ENCODE peak calls at places on chromosomes 13 and 19, in four cellular contexts. T is heart right ventricle, S is esophagus squamous epithelium, V is H9. H is an unnamed sample.

GRCh38 chr13:114061746-114062145 is 70.7 kb downstream of the RASA3 start:
- DNase-seq in T (no peak), S (no peak), V (no peak), H (no peak)

GRCh38 chr19:24086974-24087595 is at the start of gene ZNF254:
- DNase-seq in T (peak), V (peak), S (peak), H (peak)

GRCh38 chr19:13788991-13789390 is 6.3 kb upstream of the ZSWIM4 start:
- DNase-seq in S (no peak), V (no peak), T (no peak), H (no peak)

GRCh38 chr19:29772696-29773095 is 39.1 kb upstream of the CCNE1 start:
- DNase-seq in S (no peak), T (no peak), V (no peak), H (no peak)

GRCh38 chr13:113599396-113599795 is 14.8 kb downstream of the TFDP1 start:
- DNase-seq in T (no peak), V (peak), S (no peak), H (peak)

GRCh38 chr13:26984337-26984736 is 187.3 kb downstream of the USP12 start:
- DNase-seq in S (no peak), V (no peak), T (no peak), H (no peak)

GRCh38 chr19:17332677-17333581 is 1.7 kb downstream of the ANO8 start:
- DNase-seq in S (no peak), T (no peak), V (peak), H (peak)

GRCh38 chr13:98842074-98842473 is 89.6 kb upstream of the SLC15A1 start:
- DNase-seq in V (no peak), S (no peak), T (no peak), H (no peak)

GRCh38 chr13:39037880-39038568 is at the start of the genes NHLRC3 and PROSER1:
- DNase-seq in S (peak), V (peak), T (peak), H (peak)

GRCh38 chr19:55197531-55197930 is 11.8 kb downstream of the PTPRH start:
- DNase-seq in S (no peak), V (no peak), T (no peak), H (no peak)

GRCh38 chr13:94342436-94343242 is 136.8 kb downstream of the DCT start:
- DNase-seq in V (no peak), T (no peak), S (no peak), H (no peak)

GRCh38 chr19:7159105-7159933 is 89.8 kb downstream of the ZNF557 start:
- DNase-seq in T (peak), S (no peak), V (no peak), H (peak)

GRCh38 chr19:4555657-4556561 is 3.6 kb downstream of the SEMA6B start:
- DNase-seq in T (no peak), S (no peak), V (peak), H (no peak)

GRCh38 chr13:73849292-73849691 is 284.9 kb downstream of the KLF12 start:
- DNase-seq in T (no peak), S (no peak), V (peak), H (no peak)

GRCh38 chr19:13995017-13995728 is 10.9 kb downstream of the RFX1 start:
- DNase-seq in V (no peak), S (no peak), T (no peak), H (peak)

GRCh38 chr19:35940078-35940775 is 4.1 kb downstream of the LRFN3 start:
- DNase-seq in S (no peak), V (no peak), T (no peak), H (no peak)

GRCh38 chr13:83248751-83249150 is 633.5 kb downstream of the SLITRK1 start:
- DNase-seq in T (no peak), S (no peak), V (no peak), H (no peak)

GRCh38 chr13:39600766-39601165 is 2.2 kb downstream of the LHFPL6 start:
- DNase-seq in S (no peak), T (peak), V (peak), H (no peak)

GRCh38 chr13:40271511-40271910 is 394.9 kb downstream of the FOXO1 start:
- DNase-seq in S (no peak), V (no peak), T (peak), H (no peak)

GRCh38 chr19:2171349-2172145 is 7.8 kb downstream of the DOT1L start:
- DNase-seq in V (peak), T (peak), S (no peak), H (no peak)

GRCh38 chr13:56864451-56864850 is 276.3 kb upstream of the PRR20A start:
- DNase-seq in S (no peak), V (no peak), T (no peak), H (no peak)

GRCh38 chr19:6100284-6100915 is 9.9 kb downstream of the RFX2 start:
- DNase-seq in V (no peak), T (no peak), S (no peak), H (no peak)

GRCh38 chr19:2543463-2544442 is 67.8 kb downstream of the GADD45B start:
- DNase-seq in T (peak), V (peak), S (peak), H (peak)

GRCh38 chr19:50844296-50844935 is 10.3 kb upstream of the KLK3 start:
- DNase-seq in V (no peak), T (no peak), S (no peak), H (no peak)

GRCh38 chr13:106616729-106617128 is 48.8 kb upstream of the ARGLU1 start:
- DNase-seq in V (no peak), T (no peak), S (no peak), H (no peak)

GRCh38 chr19:40804783-40805242 is 5.8 kb downstream of the EGLN2 start:
- DNase-seq in S (no peak), T (no peak), V (no peak), H (peak)

GRCh38 chr19:40806385-40807146 is 7.6 kb downstream of the EGLN2 start:
- DNase-seq in V (peak), T (peak), S (peak), H (peak)

GRCh38 chr19:40807147-40808020 is 8.4 kb downstream of the EGLN2 start:
- DNase-seq in V (peak), S (no peak), T (no peak), H (no peak)

GRCh38 chr19:40803857-40804782 is 5.1 kb downstream of the EGLN2 start:
- DNase-seq in T (peak), V (peak), S (peak), H (peak)

DNA sequence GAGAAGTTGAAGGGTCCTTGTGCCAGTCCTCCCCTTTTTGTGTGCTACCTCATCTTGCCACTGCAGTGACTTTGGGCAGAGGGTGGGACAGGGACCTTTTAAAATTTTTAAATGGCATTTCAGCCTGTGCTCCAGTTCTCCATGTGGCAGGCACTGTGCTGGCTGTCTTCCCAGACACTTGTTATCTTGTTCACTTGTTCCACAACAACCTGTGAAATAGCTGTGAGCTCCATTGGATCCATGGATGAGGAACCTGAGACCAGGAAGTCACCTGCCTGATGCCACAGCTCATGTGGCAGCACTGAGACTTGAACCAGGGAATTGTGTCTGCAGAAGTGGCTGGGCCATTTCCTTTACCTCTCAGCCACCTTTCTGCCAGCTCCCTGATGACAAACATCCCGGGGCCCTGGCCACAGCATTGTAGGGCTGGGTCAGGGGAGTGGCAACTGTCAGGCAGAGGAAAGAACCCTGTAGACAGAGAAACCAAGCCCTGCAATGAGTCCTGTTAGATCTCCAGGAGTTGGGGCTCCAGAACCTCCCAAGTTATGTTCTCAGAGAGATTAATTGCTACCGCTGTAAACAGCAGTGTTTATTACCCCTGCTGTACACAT is 6.4 kb downstream of the EGLN2 start:
- DNase-seq in T (peak), S (no peak), V (no peak), H (no peak)
- H3K27ac ChIP-seq in T (peak), S (peak), V (no peak), H (peak)

DNA sequence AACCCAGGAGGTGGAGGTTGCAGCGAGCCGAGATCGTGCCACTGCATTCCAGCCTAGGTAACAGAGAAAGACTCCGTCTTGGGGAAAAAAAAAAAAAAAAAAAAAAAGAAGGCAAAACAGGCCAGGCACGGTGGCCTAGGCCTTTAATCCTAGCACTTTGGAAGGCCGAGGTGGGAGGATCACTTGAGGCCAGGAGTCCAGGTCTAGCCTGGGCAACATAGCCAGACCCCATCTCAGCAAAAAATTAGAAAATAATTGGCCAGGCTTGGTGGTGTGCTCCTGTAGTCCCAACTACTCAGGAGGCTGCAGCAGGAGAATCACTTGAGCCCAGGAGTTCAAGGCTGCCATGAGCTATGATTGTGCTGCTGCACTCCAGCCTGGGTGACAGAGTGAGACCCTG is 43.4 kb downstream of the CRTC1 start:
- DNase-seq in S (no peak), T (no peak), V (no peak), H (no peak)
- H3K27ac ChIP-seq in S (no peak), T (no peak), V (no peak), H (no peak)

GRCh38 chr13:32252812-32253440 is 62.2 kb downstream of the ZAR1L start:
- DNase-seq in V (no peak), S (no peak), T (no peak), H (no peak)
- H3K27ac ChIP-seq in V (no peak), S (peak), T (peak), H (peak)

GRCh38 chr19:47132522-47132852 is 1.9 kb downstream of the SAE1 start:
- DNase-seq in S (no peak), T (no peak), V (no peak), H (no peak)

GRCh38 chr19:47129579-47129978 is 1.1 kb upstream of the SAE1 start:
- DNase-seq in V (no peak), T (no peak), S (no peak), H (no peak)

GRCh38 chr19:47133021-47133471 is 2.4 kb downstream of the SAE1 start:
- DNase-seq in V (no peak), T (no peak), S (no peak), H (no peak)

GRCh38 chr19:47130589-47131168 is at the start of gene SAE1:
- DNase-seq in V (peak), T (peak), S (peak), H (peak)

GRCh38 chr19:47130120-47130588 is 481 bp upstream of the SAE1 start:
- DNase-seq in V (no peak), S (no peak), T (no peak), H (no peak)
- H3K27ac ChIP-seq in V (no peak), S (peak), T (no peak), H (peak)

GRCh38 chr19:45322744-45323281 is at the start of gene CKM:
- DNase-seq in T (peak), V (no peak), S (no peak), H (no peak)
- H3K27ac ChIP-seq in T (peak), V (no peak), S (peak), H (no peak)

GRCh38 chr19:18701250-18701608 is 17.7 kb downstream of the CRTC1 start:
- DNase-seq in V (no peak), S (no peak), T (no peak), H (no peak)
- H3K27ac ChIP-seq in V (no peak), S (peak), T (no peak), H (no peak)

DNA sequence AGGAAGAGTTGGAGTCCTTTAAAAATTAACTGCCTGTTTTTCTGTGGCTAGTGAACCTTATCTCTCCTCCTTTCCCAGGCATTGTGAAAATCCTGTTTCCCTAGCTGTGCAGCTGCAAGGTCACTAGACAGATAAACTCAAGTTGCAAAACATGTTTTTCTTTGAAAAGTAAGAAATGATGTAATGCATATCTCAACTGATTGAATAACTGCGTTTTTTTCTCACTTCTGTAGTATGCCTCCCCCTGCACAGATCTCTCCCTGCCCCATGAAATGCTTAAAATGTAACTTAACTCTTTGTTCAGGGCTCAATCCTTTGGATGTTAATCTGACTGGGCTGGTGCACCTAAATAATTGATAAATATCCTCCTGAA is 27.7 kb upstream of the CYSLTR2 start:
- DNase-seq in V (no peak), T (peak), S (no peak), H (no peak)
- H3K27ac ChIP-seq in V (no peak), T (peak), S (no peak), H (peak)

GRCh38 chr13:79943633-79944032 is 397.3 kb downstream of the SPRY2 start:
- DNase-seq in T (no peak), V (no peak), S (no peak), H (no peak)
- H3K27ac ChIP-seq in T (no peak), V (no peak), S (no peak), H (no peak)